ENCODE peak calls at places on chromosomes 6 and 20, in six cellular contexts. H is choroid plexus epithelial cell, F is lower lobe of right lung, B is heart right ventricle, G is right cardiac atrium, V is fibroblast of mammary gland. T is an unnamed sample.

GRCh38 chr20:40959325-40960092 is 69.1 kb upstream of the TOP1 start:
- DNase-seq in H (no peak), F (no peak), B (no peak), G (no peak), V (no peak), T (peak; percentile 68)

GRCh38 chr6:41125282-41125681 is 28.9 kb downstream of the TREML1 start:
- DNase-seq in H (no peak), F (no peak), B (no peak), G (no peak), V (no peak), T (no peak)

GRCh38 chr6:169997930-169998218 is 246.5 kb downstream of the ERMARD start:
- DNase-seq in H (peak; percentile 11), F (no peak), B (no peak), G (no peak), V (no peak), T (peak; percentile 31)

GRCh38 chr6:24883618-24884017 is 52.1 kb downstream of the RIPOR2 start:
- DNase-seq in H (peak; percentile 53), F (no peak), B (no peak), G (no peak), V (peak; percentile 72), T (no peak)

GRCh38 chr6:144007779-144008500 is at the start of gene PLAGL1:
- DNase-seq in H (peak; percentile 62), F (peak; percentile 75), B (peak; percentile 59), G (peak; percentile 89), V (peak; percentile 63), T (peak; percentile 60)

GRCh38 chr6:167116109-167116837 is 6.6 kb upstream of the CCR6 start:
- DNase-seq in H (peak; percentile 3), F (no peak), B (no peak), G (no peak), V (peak; percentile 2), T (no peak)

GRCh38 chr6:125169058-125169457 is 15.5 kb downstream of the TPD52L1 start:
- DNase-seq in H (no peak), F (no peak), B (no peak), G (peak; percentile 61), V (peak; percentile 76), T (no peak)

GRCh38 chr20:11867286-11867921 is 50.3 kb upstream of the BTBD3 start:
- DNase-seq in H (peak; percentile 13), F (no peak), B (no peak), G (no peak), V (peak; percentile 23), T (no peak)

GRCh38 chr6:107731422-107732319 is 92.4 kb downstream of the SCML4 start:
- DNase-seq in H (no peak), F (no peak), B (no peak), G (no peak), V (no peak), T (no peak)

GRCh38 chr6:24692851-24693592 is 25.9 kb downstream of the C6orf62 start:
- DNase-seq in H (no peak), F (no peak), B (no peak), G (no peak), V (no peak), T (no peak)

GRCh38 chr6:161444464-161444863 is 170.6 kb upstream of the AGPAT4 start:
- DNase-seq in H (peak; percentile 50), F (no peak), B (peak; percentile 32), G (peak; percentile 66), V (peak; percentile 52), T (no peak)

GRCh38 chr6:34459899-34460593 is 5.8 kb upstream of the PACSIN1 start:
- DNase-seq in H (peak; percentile 75), F (no peak), B (peak; percentile 19), G (no peak), V (peak; percentile 65), T (no peak)

GRCh38 chr6:33425668-33426577 is 6.1 kb downstream of the SYNGAP1 start:
- DNase-seq in H (peak; percentile 83), F (peak; percentile 91), B (peak; percentile 91), G (peak; percentile 95), V (peak; percentile 85), T (peak; percentile 91)

GRCh38 chr6:80767808-80768207 is 661.3 kb downstream of the BCKDHB start:
- DNase-seq in H (peak; percentile 81), F (no peak), B (peak; percentile 48), G (peak; percentile 75), V (peak; percentile 95), T (no peak)

GRCh38 chr6:150606258-150607043 is 6.8 kb downstream of the PLEKHG1 start:
- DNase-seq in H (no peak), F (no peak), B (no peak), G (no peak), V (no peak), T (no peak)

GRCh38 chr6:32369678-32370077 is 2.0 kb downstream of the TSBP1 start:
- DNase-seq in H (peak; percentile 59), F (no peak), B (no peak), G (no peak), V (peak; percentile 99), T (no peak)

GRCh38 chr6:33742837-33743236 is 3.9 kb downstream of the IP6K3 start:
- DNase-seq in H (no peak), F (no peak), B (no peak), G (no peak), V (no peak), T (no peak)

GRCh38 chr6:51386347-51386836 is 567.7 kb downstream of the TFAP2B start:
- DNase-seq in H (no peak), F (no peak), B (no peak), G (no peak), V (no peak), T (no peak)

GRCh38 chr6:144745434-144745833 is 460.3 kb downstream of the UTRN start:
- DNase-seq in H (no peak), F (no peak), B (no peak), G (no peak), V (no peak), T (no peak)

GRCh38 chr20:49024220-49024619 is 21.9 kb upstream of the CSE1L start:
- DNase-seq in H (no peak), F (no peak), B (no peak), G (no peak), V (no peak), T (no peak)

GRCh38 chr6:88870728-88871330 is 92.6 kb downstream of the RNGTT start:
- DNase-seq in H (peak; percentile 85), F (no peak), B (peak; percentile 34), G (no peak), V (peak; percentile 72), T (no peak)

GRCh38 chr6:118718903-118719302 is 67.5 kb upstream of the CEP85L start:
- DNase-seq in H (no peak), F (no peak), B (no peak), G (no peak), V (no peak), T (no peak)
- H3K4me3 ChIP-seq in H (no peak overlapping the region), F (no peak overlapping the region), B (no peak overlapping the region), G (no peak overlapping the region), V (no peak overlapping the region), T (no peak overlapping the region)

GRCh38 chr20:63582382-63583063 is 8.5 kb upstream of the HELZ2 start:
- DNase-seq in H (no peak), F (no peak), B (no peak), G (peak; percentile 13), V (no peak), T (no peak)
- H3K4me3 ChIP-seq in H (peak overlapping the region; percentile 17), F (no peak overlapping the region), B (no peak overlapping the region), G (no peak overlapping the region), V (no peak overlapping the region), T (no peak overlapping the region)

DNA sequence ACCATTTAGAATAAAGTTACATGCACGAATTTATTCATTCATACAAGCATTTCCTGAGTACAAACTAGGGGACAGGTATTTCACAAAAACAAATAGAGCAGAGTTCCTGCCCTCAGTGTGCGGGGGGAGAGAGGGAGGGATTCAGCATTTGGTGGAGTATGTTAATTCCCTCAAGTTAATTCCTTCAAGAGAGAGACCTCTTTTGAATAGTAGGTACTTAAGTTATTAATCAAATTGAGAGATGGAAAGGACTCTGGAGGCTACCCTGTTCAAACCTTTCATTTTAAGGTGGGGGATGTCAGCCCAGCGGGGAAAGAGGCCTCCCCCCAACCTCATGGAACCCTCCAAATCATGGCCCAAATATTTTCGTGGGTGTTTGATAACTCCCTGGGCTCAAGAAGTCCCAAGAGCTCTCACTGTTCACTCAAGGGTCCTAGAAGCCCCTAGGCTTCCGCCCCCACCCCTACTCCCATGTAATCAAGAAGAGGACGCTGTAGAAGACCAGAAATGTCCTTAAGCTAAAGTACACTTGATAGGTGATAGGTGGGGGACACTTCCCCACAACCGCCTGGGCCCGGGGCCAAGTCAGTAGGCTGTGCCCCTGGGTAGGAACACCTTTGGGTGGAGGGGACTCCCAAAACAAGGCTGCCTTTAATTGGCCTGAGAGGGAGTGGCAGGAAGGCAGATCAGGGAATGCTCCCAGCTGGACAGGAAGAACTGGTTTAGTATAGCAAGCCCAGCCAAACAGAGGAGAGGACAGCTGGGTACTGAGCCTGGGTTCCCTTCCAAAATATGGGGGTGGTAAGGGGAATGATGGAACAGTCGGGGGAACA is 2.9 kb downstream of the SDC4 start:
- DNase-seq in H (no peak), F (peak; percentile 91), B (no peak), G (no peak), V (no peak), T (peak; percentile 88)
- H3K4me3 ChIP-seq in H (peak overlapping the region; percentile 85), F (peak overlapping the region; percentile 82), B (no peak overlapping the region), G (peak overlapping the region; percentile 57), V (peak overlapping the region; percentile 82), T (peak overlapping the region; percentile 98)

GRCh38 chr6:155517282-155517681 is 61.6 kb upstream of the NOX3 start:
- DNase-seq in H (no peak), F (no peak), B (no peak), G (no peak), V (no peak), T (no peak)
- H3K4me3 ChIP-seq in H (no peak overlapping the region), F (no peak overlapping the region), B (no peak overlapping the region), G (no peak overlapping the region), V (no peak overlapping the region), T (no peak overlapping the region)